ENCODE peak calls at places on chromosomes 16 and 17, in ten cellular contexts. F is stomach, L is colonic mucosa, J is LNCaP clone FGC, Z is ovary, S is ascending aorta, A is cardiac muscle cell, D is upper lobe of right lung, C is cardiac fibroblast, U is PC-9. K is an unnamed sample.

GRCh38 chr17:75454193-75454592 is 2.2 kb upstream of the TMEM94 start:
- DNase-seq in A (no peak), C (no peak), D (no peak), F (no peak), L (no peak), J (no peak), S (no peak), Z (no peak), U (no peak), K (no peak)

GRCh38 chr17:4987767-4988083 is 250 bp upstream of the CAMTA2 start:
- DNase-seq in L (no peak), C (no peak), F (no peak), A (no peak), U (no peak), J (no peak), D (no peak), S (no peak), Z (no peak), K (no peak)

GRCh38 chr17:65479282-65479681 is 82.2 kb downstream of the AXIN2 start:
- DNase-seq in L (no peak), C (no peak), D (no peak), F (no peak), S (no peak), U (no peak), Z (no peak), A (no peak), J (no peak), K (no peak)

GRCh38 chr16:11836653-11837244 is 14.6 kb downstream of the RSL1D1 start:
- DNase-seq in L (no peak), S (no peak), C (peak), F (no peak), U (no peak), D (no peak), A (peak), Z (no peak), J (no peak), K (peak)

GRCh38 chr16:57430955-57431354 is 16.2 kb downstream of the CIAPIN1 start:
- DNase-seq in U (no peak), F (no peak), J (no peak), Z (no peak), D (no peak), S (no peak), L (no peak), A (no peak), C (no peak), K (no peak)

GRCh38 chr17:40304464-40304863 is 4.5 kb upstream of the RARA start:
- DNase-seq in U (no peak), C (peak), S (peak), F (no peak), A (peak), L (no peak), Z (no peak), J (no peak), D (no peak), K (peak)

GRCh38 chr16:68076560-68076959 is 8.6 kb upstream of the NFATC3 start:
- DNase-seq in F (no peak), L (no peak), S (no peak), J (no peak), D (no peak), Z (no peak), C (no peak), U (no peak), A (no peak), K (no peak)

GRCh38 chr17:42247734-42248133 is 28.5 kb downstream of the STAT5B start:
- DNase-seq in L (no peak), D (no peak), C (peak), F (no peak), U (peak), J (no peak), Z (no peak), A (peak), S (no peak), K (peak)

GRCh38 chr16:24151482-24151939 is 104.6 kb upstream of the CACNG3 start:
- DNase-seq in C (no peak), S (no peak), L (no peak), A (no peak), F (no peak), J (no peak), Z (no peak), U (no peak), D (no peak), K (no peak)

GRCh38 chr17:43314582-43314981 is 80.8 kb upstream of the RNU2-1 start:
- DNase-seq in F (no peak), A (peak), C (no peak), S (peak), U (no peak), Z (no peak), D (no peak), J (no peak), L (peak), K (peak)

GRCh38 chr16:55497558-55497957 is 11.3 kb upstream of the LPCAT2 start:
- DNase-seq in L (no peak), A (no peak), D (no peak), F (no peak), J (no peak), U (no peak), S (no peak), C (no peak), Z (no peak), K (no peak)

GRCh38 chr16:55496509-55497145 is 12.2 kb upstream of the LPCAT2 start:
- DNase-seq in Z (no peak), D (no peak), L (no peak), J (no peak), F (no peak), C (no peak), S (peak), A (no peak), U (no peak), K (no peak)

GRCh38 chr16:55495616-55496289 is 13.1 kb upstream of the LPCAT2 start:
- DNase-seq in S (peak), A (peak), L (peak), U (no peak), F (no peak), Z (no peak), J (peak), C (peak), D (no peak), K (peak)

GRCh38 chr16:55492756-55493380 is 13.9 kb downstream of the MMP2 start:
- DNase-seq in S (peak), F (no peak), J (no peak), A (no peak), C (no peak), Z (peak), U (no peak), L (no peak), D (no peak), K (no peak)

DNA sequence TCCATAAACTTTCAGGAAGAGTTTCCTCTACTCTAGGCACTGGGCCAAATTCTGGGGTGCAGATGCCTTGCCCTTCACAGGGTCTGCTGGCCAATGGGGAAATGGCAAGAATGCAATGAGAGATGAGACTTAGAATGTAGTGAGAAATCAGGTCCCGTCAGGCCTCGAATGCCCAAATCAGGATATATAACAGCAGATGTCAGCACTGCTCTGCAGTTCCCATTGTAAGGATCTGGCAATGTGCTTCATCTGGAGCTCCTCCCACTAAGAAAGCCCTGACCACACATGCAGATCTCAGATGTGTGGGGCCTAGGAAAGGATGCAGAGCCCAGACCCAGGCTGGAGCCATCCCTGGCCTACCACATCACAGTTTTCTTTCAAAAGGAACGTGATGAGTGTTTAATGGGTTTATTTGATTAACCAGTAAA is 13.9 kb upstream of the LPCAT2 start:
- DNase-seq in S (peak), D (no peak), U (no peak), J (no peak), C (peak), Z (peak), L (peak), F (peak), A (peak), K (peak)
- TF ChIP-seq CTCF in S (peak), D (peak), U (no peak), J (peak), C (peak), Z (no peak), L (no peak), F (no peak), A (peak), K (no peak)

GRCh38 chr17:67059372-67059771 is 15.0 kb downstream of the CACNG1 start:
- DNase-seq in F (no peak), J (no peak), Z (no peak), A (peak), C (no peak), L (no peak), S (peak), U (no peak), D (no peak), K (peak)
- H3K4me3 ChIP-seq in F (no peak), J (no peak), Z (no peak), A (no peak), C (no peak), L (no peak), S (no peak), U (no peak), D (no peak), K (no peak)

GRCh38 chr16:16191493-16192167 is 31.7 kb downstream of the ABCC6 start:
- DNase-seq in Z (no peak), C (no peak), A (no peak), F (no peak), J (no peak), D (no peak), S (no peak), L (no peak), U (no peak), K (no peak)

GRCh38 chr16:16186820-16187219 is 36.5 kb downstream of the ABCC6 start:
- DNase-seq in Z (no peak), F (no peak), C (no peak), A (no peak), J (no peak), U (no peak), L (no peak), D (no peak), S (no peak), K (no peak)

GRCh38 chr16:16188827-16189226 is 34.5 kb downstream of the ABCC6 start:
- DNase-seq in F (no peak), D (no peak), C (no peak), L (no peak), Z (no peak), S (no peak), J (no peak), U (no peak), A (no peak), K (no peak)

GRCh38 chr16:16190546-16190945 is 32.7 kb downstream of the ABCC6 start:
- DNase-seq in L (no peak), C (no peak), J (no peak), S (no peak), Z (no peak), A (no peak), F (no peak), D (no peak), U (no peak), K (no peak)

GRCh38 chr16:16189842-16190241 is 33.5 kb downstream of the ABCC6 start:
- DNase-seq in U (no peak), S (no peak), D (no peak), A (no peak), C (no peak), L (no peak), J (no peak), Z (no peak), F (no peak), K (no peak)
- TF ChIP-seq CTCF in U (no peak), S (no peak), D (no peak), A (no peak), C (no peak), L (no peak), J (no peak), Z (no peak), F (no peak), K (no peak)

DNA sequence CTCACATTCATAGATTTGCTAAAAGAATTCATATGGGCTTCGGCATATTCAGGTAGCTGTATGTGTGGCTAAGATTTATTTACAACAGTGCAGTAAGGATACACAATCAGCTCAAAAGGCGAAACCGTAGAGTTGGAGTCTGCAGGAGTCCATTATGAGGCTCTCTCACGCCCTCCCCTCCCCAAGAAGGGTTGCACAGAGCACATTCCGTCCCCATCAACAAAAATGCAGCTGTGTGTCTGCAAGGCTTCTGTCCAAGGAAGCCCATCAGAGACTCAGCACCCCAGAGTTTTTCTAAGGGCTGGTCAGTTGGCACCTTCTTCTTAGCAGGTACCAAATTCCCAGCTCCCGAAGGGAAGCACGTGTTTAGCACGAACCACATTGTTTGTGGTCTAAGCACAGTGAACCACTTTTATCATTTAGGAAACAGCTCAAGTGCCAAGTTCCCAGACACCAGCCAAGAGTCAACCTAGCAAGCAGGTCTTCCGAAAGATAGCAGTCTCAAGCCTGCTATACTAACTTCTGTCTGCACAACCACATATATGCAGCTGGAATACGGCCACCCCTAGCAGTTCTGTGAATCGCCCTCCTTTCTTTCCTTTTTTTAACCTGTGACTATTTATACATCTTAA is 28.5 kb upstream of the MEAK7 start:
- DNase-seq in U (no peak), J (no peak), Z (no peak), D (no peak), F (no peak), A (peak), L (no peak), S (no peak), C (peak), K (no peak)
- H3K4me3 ChIP-seq in U (no peak), J (no peak), Z (no peak), D (no peak), F (no peak), A (no peak), L (no peak), S (no peak), C (no peak), K (no peak)

DNA sequence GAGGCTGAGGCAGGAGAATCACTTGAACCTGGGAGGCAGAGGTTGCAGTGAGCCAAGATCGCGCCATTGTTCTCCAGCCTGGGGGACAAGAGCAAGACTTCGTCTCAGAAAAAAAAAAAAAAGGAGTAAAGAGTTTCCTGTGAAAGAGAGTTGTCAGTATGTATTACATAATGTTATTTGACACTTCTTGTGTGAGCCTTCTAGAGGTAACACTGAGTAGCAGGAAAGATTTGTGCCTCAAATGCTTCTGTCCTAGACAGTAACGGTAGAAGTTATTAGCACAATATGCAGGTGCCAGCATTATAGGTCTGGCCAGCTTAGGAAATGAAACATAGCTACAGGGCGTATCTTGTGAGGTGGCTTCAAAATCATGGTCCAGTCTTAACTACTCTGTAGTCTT is 6.2 kb downstream of the RPS6KB1 start:
- DNase-seq in A (peak), F (no peak), L (no peak), S (no peak), C (no peak), U (no peak), D (no peak), Z (no peak), J (peak), K (peak)
- TF ChIP-seq CTCF in A (peak), F (no peak), L (no peak), S (peak), C (no peak), U (no peak), D (peak), Z (no peak), J (peak), K (peak)

DNA sequence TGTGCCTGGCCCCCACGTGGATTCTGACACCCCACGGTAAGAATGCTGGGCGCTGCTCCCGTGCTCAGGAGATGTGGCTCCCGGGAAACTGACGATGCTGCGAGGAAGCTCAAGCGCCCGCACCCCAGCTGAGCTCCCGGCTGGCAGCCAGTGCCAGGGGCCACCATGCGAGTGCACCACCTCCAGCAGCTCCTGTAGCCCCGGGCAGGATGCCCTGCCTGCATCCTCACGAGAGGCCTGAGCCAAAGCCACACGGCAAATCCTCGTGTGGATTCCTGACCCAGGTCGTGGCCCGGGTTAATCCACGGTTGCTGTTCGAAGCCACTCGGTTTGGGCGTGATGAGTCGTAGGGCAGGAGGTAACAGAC is 11.6 kb upstream of the DPEP1 start:
- DNase-seq in U (no peak), J (no peak), S (no peak), F (no peak), D (no peak), C (no peak), Z (no peak), L (no peak), A (no peak), K (no peak)
- H3K4me3 ChIP-seq in U (no peak), J (no peak), S (no peak), F (no peak), D (no peak), C (no peak), Z (no peak), L (no peak), A (no peak), K (no peak)

DNA sequence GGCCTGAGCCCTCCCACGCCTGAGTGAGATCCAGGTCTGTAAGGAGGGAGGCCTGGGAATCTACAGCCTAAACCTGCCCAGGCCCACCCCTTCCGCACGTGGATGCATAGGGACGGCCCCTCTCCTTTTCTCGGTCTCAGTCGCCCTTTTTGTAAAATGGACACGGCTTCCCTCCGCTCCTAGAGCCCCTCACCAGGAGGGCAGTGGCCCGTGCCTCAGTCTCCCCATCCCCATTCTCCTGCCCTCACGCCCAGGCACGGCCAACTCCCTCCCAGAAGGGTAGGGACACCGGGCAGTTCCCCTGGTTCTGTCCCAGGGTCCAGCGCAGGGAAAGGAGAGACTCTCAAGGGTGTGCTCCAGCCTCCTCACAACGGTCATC is 48.1 kb downstream of the WNT3 start:
- DNase-seq in F (no peak), L (no peak), S (no peak), U (no peak), C (no peak), J (no peak), D (no peak), A (no peak), Z (no peak), K (no peak)
- TF ChIP-seq CTCF in F (no peak), L (no peak), S (no peak), U (no peak), C (no peak), J (no peak), D (no peak), A (no peak), Z (no peak), K (no peak)

DNA sequence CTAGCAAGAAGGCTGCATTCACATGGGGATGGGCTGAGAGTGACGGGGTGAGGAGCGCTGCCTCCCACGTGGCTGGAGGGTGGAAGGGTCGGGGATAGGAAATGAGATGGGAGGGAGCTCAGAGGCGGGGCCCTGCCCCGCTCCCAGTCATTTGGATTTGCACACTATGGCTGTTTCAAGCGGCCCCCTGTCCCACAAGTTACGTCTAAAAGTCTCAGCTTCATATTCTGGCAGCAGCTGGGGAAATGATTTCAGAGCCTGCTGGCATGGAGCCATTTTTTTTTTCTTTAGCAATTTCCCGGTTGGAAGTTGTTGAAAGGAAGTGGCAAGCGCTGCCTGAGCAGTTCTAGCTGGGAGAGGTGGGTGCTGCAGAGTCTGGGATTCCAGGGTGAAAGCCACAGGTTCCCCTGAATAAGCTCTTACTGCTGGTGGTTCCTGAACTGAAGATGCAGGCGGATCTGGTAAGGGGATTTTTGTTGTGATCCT is 70.9 kb upstream of the LGALS9 start:
- DNase-seq in A (peak), S (peak), F (peak), D (no peak), C (peak), J (peak), Z (peak), U (no peak), L (peak), K (peak)
- H3K4me3 ChIP-seq in A (no peak), S (peak), F (peak), D (peak), C (peak), J (no peak), Z (peak), U (no peak), L (no peak), K (peak)

GRCh38 chr17:6712058-6712853 is 913 bp downstream of the SLC13A5 start:
- DNase-seq in D (no peak), Z (peak), A (peak), L (no peak), C (peak), F (no peak), S (peak), U (peak), J (no peak), K (peak)
- TF ChIP-seq CTCF in D (no peak), Z (no peak), A (no peak), L (no peak), C (no peak), F (no peak), S (no peak), U (no peak), J (no peak), K (no peak)

GRCh38 chr17:6640536-6641373 is at the start of the genes KIAA0753 and TXNDC17:
- DNase-seq in L (peak), Z (peak), A (peak), S (peak), F (peak), U (peak), J (peak), C (peak), D (peak), K (peak)
- H3K4me3 ChIP-seq in L (peak), Z (peak), A (peak), S (peak), F (peak), U (peak), J (peak), C (peak), D (peak), K (peak)